ENCODE peak calls at places on chromosomes 11 and 22, in four cellular contexts. One of them, this sample, is unnamed.

GRCh38 chr22:35947794-35948425 is 80.7 kb downstream of the RBFOX2 start:
- DNase-seq in stimulated activated CD4-positive, alpha-beta T cell treated with anti-CD3 and anti-CD28 coated beads, Interleukin-2, amount 100 ng/mL, for 24 hours: no peak
- DNase-seq in progenitor cell of endocrine pancreas: no peak
- DNase-seq in iPS-NIHi11: no peak
- DNase-seq in this sample: no peak

GRCh38 chr11:119101759-119102423 is at the start of gene DPAGT1:
- DNase-seq in stimulated activated CD4-positive, alpha-beta T cell treated with anti-CD3 and anti-CD28 coated beads, Interleukin-2, amount 100 ng/mL, for 24 hours: peak; percentile 87
- DNase-seq in progenitor cell of endocrine pancreas: peak; percentile 61
- DNase-seq in iPS-NIHi11: peak; percentile 79
- DNase-seq in this sample: peak; percentile 84

GRCh38 chr22:25448435-25449051 is 115.9 kb upstream of the GRK3 start:
- DNase-seq in stimulated activated CD4-positive, alpha-beta T cell treated with anti-CD3 and anti-CD28 coated beads, Interleukin-2, amount 100 ng/mL, for 24 hours: peak; percentile 17
- DNase-seq in progenitor cell of endocrine pancreas: no peak
- DNase-seq in iPS-NIHi11: peak; percentile 35
- DNase-seq in this sample: no peak

GRCh38 chr11:67167715-67168114 is 48.7 kb downstream of the KDM2A start:
- DNase-seq in iPS-NIHi11: no peak
- DNase-seq in stimulated activated CD4-positive, alpha-beta T cell treated with anti-CD3 and anti-CD28 coated beads, Interleukin-2, amount 100 ng/mL, for 24 hours: no peak
- DNase-seq in progenitor cell of endocrine pancreas: no peak
- DNase-seq in this sample: no peak

GRCh38 chr22:45009881-45010531 is at the start of gene PHF21B:
- DNase-seq in progenitor cell of endocrine pancreas: peak; percentile 83
- DNase-seq in stimulated activated CD4-positive, alpha-beta T cell treated with anti-CD3 and anti-CD28 coated beads, Interleukin-2, amount 100 ng/mL, for 24 hours: peak; percentile 49
- DNase-seq in iPS-NIHi11: peak; percentile 91
- DNase-seq in this sample: peak; percentile 95

GRCh38 chr22:49938565-49939136 is 20.2 kb downstream of the CRELD2 start:
- DNase-seq in stimulated activated CD4-positive, alpha-beta T cell treated with anti-CD3 and anti-CD28 coated beads, Interleukin-2, amount 100 ng/mL, for 24 hours: no peak
- DNase-seq in progenitor cell of endocrine pancreas: no peak
- DNase-seq in iPS-NIHi11: no peak
- DNase-seq in this sample: no peak

GRCh38 chr11:36532908-36533601 is 23.0 kb upstream of the TRAF6 start:
- DNase-seq in stimulated activated CD4-positive, alpha-beta T cell treated with anti-CD3 and anti-CD28 coated beads, Interleukin-2, amount 100 ng/mL, for 24 hours: no peak
- DNase-seq in progenitor cell of endocrine pancreas: no peak
- DNase-seq in iPS-NIHi11: no peak
- DNase-seq in this sample: no peak

GRCh38 chr11:126284829-126285228 is 1.9 kb downstream of the TIRAP start:
- DNase-seq in stimulated activated CD4-positive, alpha-beta T cell treated with anti-CD3 and anti-CD28 coated beads, Interleukin-2, amount 100 ng/mL, for 24 hours: peak; percentile 90
- DNase-seq in progenitor cell of endocrine pancreas: no peak
- DNase-seq in iPS-NIHi11: no peak
- DNase-seq in this sample: no peak

GRCh38 chr11:9379046-9379445 is 5.4 kb upstream of the IPO7 start:
- DNase-seq in progenitor cell of endocrine pancreas: no peak
- DNase-seq in iPS-NIHi11: no peak
- DNase-seq in stimulated activated CD4-positive, alpha-beta T cell treated with anti-CD3 and anti-CD28 coated beads, Interleukin-2, amount 100 ng/mL, for 24 hours: no peak
- DNase-seq in this sample: no peak

GRCh38 chr11:66907751-66908173 is 50.4 kb downstream of the PC start:
- DNase-seq in stimulated activated CD4-positive, alpha-beta T cell treated with anti-CD3 and anti-CD28 coated beads, Interleukin-2, amount 100 ng/mL, for 24 hours: no peak
- DNase-seq in progenitor cell of endocrine pancreas: no peak
- DNase-seq in iPS-NIHi11: no peak
- DNase-seq in this sample: no peak

GRCh38 chr22:27480487-27480886 is 321.1 kb downstream of the MN1 start:
- DNase-seq in stimulated activated CD4-positive, alpha-beta T cell treated with anti-CD3 and anti-CD28 coated beads, Interleukin-2, amount 100 ng/mL, for 24 hours: no peak
- DNase-seq in iPS-NIHi11: peak; percentile 67
- DNase-seq in progenitor cell of endocrine pancreas: peak; percentile 37
- DNase-seq in this sample: no peak

GRCh38 chr11:56331861-56332491 is 13.9 kb upstream of the OR8K1 start:
- DNase-seq in progenitor cell of endocrine pancreas: no peak
- DNase-seq in stimulated activated CD4-positive, alpha-beta T cell treated with anti-CD3 and anti-CD28 coated beads, Interleukin-2, amount 100 ng/mL, for 24 hours: no peak
- DNase-seq in iPS-NIHi11: peak; percentile 10
- DNase-seq in this sample: no peak

GRCh38 chr22:42344391-42344861 is 74.0 kb upstream of the TCF20 start:
- DNase-seq in stimulated activated CD4-positive, alpha-beta T cell treated with anti-CD3 and anti-CD28 coated beads, Interleukin-2, amount 100 ng/mL, for 24 hours: no peak
- DNase-seq in progenitor cell of endocrine pancreas: no peak
- DNase-seq in iPS-NIHi11: peak; percentile 71
- DNase-seq in this sample: no peak

GRCh38 chr11:125874556-125875124 is 12.8 kb upstream of the HYLS1 start:
- DNase-seq in stimulated activated CD4-positive, alpha-beta T cell treated with anti-CD3 and anti-CD28 coated beads, Interleukin-2, amount 100 ng/mL, for 24 hours: peak; percentile 46
- DNase-seq in iPS-NIHi11: peak; percentile 63
- DNase-seq in progenitor cell of endocrine pancreas: peak; percentile 52
- DNase-seq in this sample: peak; percentile 43

GRCh38 chr22:37749831-37750595 is 53.2 kb downstream of the TRIOBP start:
- DNase-seq in iPS-NIHi11: no peak
- DNase-seq in progenitor cell of endocrine pancreas: no peak
- DNase-seq in stimulated activated CD4-positive, alpha-beta T cell treated with anti-CD3 and anti-CD28 coated beads, Interleukin-2, amount 100 ng/mL, for 24 hours: no peak
- DNase-seq in this sample: no peak

GRCh38 chr11:20070459-20070858 is 89.8 kb downstream of the DBX1 start:
- DNase-seq in stimulated activated CD4-positive, alpha-beta T cell treated with anti-CD3 and anti-CD28 coated beads, Interleukin-2, amount 100 ng/mL, for 24 hours: no peak
- DNase-seq in iPS-NIHi11: no peak
- DNase-seq in progenitor cell of endocrine pancreas: no peak
- DNase-seq in this sample: no peak

GRCh38 chr11:8257003-8257664 is 6.5 kb downstream of the LMO1 start:
- DNase-seq in progenitor cell of endocrine pancreas: no peak
- DNase-seq in stimulated activated CD4-positive, alpha-beta T cell treated with anti-CD3 and anti-CD28 coated beads, Interleukin-2, amount 100 ng/mL, for 24 hours: no peak
- DNase-seq in iPS-NIHi11: no peak
- DNase-seq in this sample: no peak

GRCh38 chr22:42801537-42802165 is 55.4 kb downstream of the ARFGAP3 start:
- DNase-seq in iPS-NIHi11: no peak
- DNase-seq in stimulated activated CD4-positive, alpha-beta T cell treated with anti-CD3 and anti-CD28 coated beads, Interleukin-2, amount 100 ng/mL, for 24 hours: no peak
- DNase-seq in progenitor cell of endocrine pancreas: no peak
- DNase-seq in this sample: no peak

GRCh38 chr22:46876357-46876934 is 114.0 kb downstream of the TBC1D22A start:
- DNase-seq in iPS-NIHi11: no peak
- DNase-seq in stimulated activated CD4-positive, alpha-beta T cell treated with anti-CD3 and anti-CD28 coated beads, Interleukin-2, amount 100 ng/mL, for 24 hours: no peak
- DNase-seq in progenitor cell of endocrine pancreas: no peak
- DNase-seq in this sample: no peak

GRCh38 chr22:46352691-46353386 is 17.3 kb downstream of the TRMU start:
- DNase-seq in progenitor cell of endocrine pancreas: no peak
- DNase-seq in stimulated activated CD4-positive, alpha-beta T cell treated with anti-CD3 and anti-CD28 coated beads, Interleukin-2, amount 100 ng/mL, for 24 hours: peak; percentile 17
- DNase-seq in iPS-NIHi11: peak; percentile 57
- DNase-seq in this sample: peak; percentile 56

GRCh38 chr11:20050551-20051333 is 109.5 kb downstream of the DBX1 start:
- DNase-seq in stimulated activated CD4-positive, alpha-beta T cell treated with anti-CD3 and anti-CD28 coated beads, Interleukin-2, amount 100 ng/mL, for 24 hours: no peak
- DNase-seq in iPS-NIHi11: no peak
- DNase-seq in progenitor cell of endocrine pancreas: no peak
- DNase-seq in this sample: no peak

GRCh38 chr11:61140416-61140815 is 20.8 kb downstream of the VPS37C start:
- DNase-seq in stimulated activated CD4-positive, alpha-beta T cell treated with anti-CD3 and anti-CD28 coated beads, Interleukin-2, amount 100 ng/mL, for 24 hours: no peak
- DNase-seq in progenitor cell of endocrine pancreas: no peak
- DNase-seq in iPS-NIHi11: no peak
- DNase-seq in this sample: no peak

GRCh38 chr11:120350637-120351036 is 14.4 kb downstream of the ARHGEF12 start:
- DNase-seq in stimulated activated CD4-positive, alpha-beta T cell treated with anti-CD3 and anti-CD28 coated beads, Interleukin-2, amount 100 ng/mL, for 24 hours: no peak
- DNase-seq in progenitor cell of endocrine pancreas: no peak
- DNase-seq in iPS-NIHi11: no peak
- DNase-seq in this sample: no peak

GRCh38 chr22:27124336-27125023 is 467.1 kb downstream of the MIAT start:
- DNase-seq in progenitor cell of endocrine pancreas: no peak
- DNase-seq in iPS-NIHi11: no peak
- DNase-seq in stimulated activated CD4-positive, alpha-beta T cell treated with anti-CD3 and anti-CD28 coated beads, Interleukin-2, amount 100 ng/mL, for 24 hours: no peak
- DNase-seq in this sample: no peak

This sample was measured in 8988T.